ENCODE peak calls at places on chromosomes 11 and 22, in eight cellular contexts. A, H, K, Q, X, B, S and C are unnamed samples.

GRCh38 chr11:61602775-61603569 is 22.1 kb upstream of the SYT7 start:
- DNase-seq in A (peak), X (peak), Q (peak), B (no peak), S (peak), K (peak), H (peak), C (no peak)

GRCh38 chr11:46370253-46370652 is 11.2 kb upstream of the MDK start:
- DNase-seq in Q (no peak), A (no peak), H (no peak), K (no peak), X (no peak), S (no peak), B (no peak), C (no peak)

GRCh38 chr11:34626393-34626792 is 5.5 kb downstream of the EHF start:
- DNase-seq in H (no peak), B (no peak), K (no peak), X (no peak), A (no peak), Q (no peak), S (no peak), C (no peak)

GRCh38 chr11:77093987-77094840 is 8.4 kb upstream of the OMP start:
- DNase-seq in A (no peak), Q (no peak), K (no peak), S (no peak), H (no peak), B (no peak), X (no peak), C (no peak)

GRCh38 chr11:22491826-22492225 is 133.8 kb downstream of the FANCF start:
- DNase-seq in S (peak), A (no peak), B (no peak), K (no peak), Q (no peak), H (peak), X (no peak), C (no peak)

GRCh38 chr11:64876835-64877341 is 1.5 kb downstream of the EHD1 start:
- DNase-seq in H (peak), K (no peak), A (peak), B (no peak), Q (peak), X (no peak), S (peak), C (no peak)

GRCh38 chr11:63565728-63566127 is 2.5 kb upstream of the PLAAT2 start:
- DNase-seq in Q (no peak), B (no peak), S (no peak), H (no peak), K (no peak), X (no peak), A (no peak), C (no peak)

GRCh38 chr11:131665344-131665968 is 295.0 kb downstream of the NTM start:
- DNase-seq in A (no peak), K (no peak), X (no peak), B (no peak), Q (no peak), S (no peak), H (no peak), C (no peak)

GRCh38 chr11:31804439-31805036 is 6.6 kb downstream of the PAX6 start:
- DNase-seq in K (no peak), X (peak), B (no peak), S (no peak), A (no peak), H (no peak), Q (no peak), C (peak)

GRCh38 chr22:30347255-30347892 is 9.3 kb downstream of the SF3A1 start:
- DNase-seq in H (no peak), Q (no peak), B (no peak), A (no peak), S (no peak), X (no peak), K (no peak), C (no peak)

GRCh38 chr11:16605971-16606783 is 132.3 kb upstream of the C11orf58 start:
- DNase-seq in A (peak), K (peak), H (peak), X (peak), Q (peak), B (peak), S (peak), C (peak)

GRCh38 chr11:73942030-73942429 is 8.8 kb upstream of the DNAJB13 start:
- DNase-seq in Q (no peak), A (no peak), H (no peak), K (no peak), S (no peak), X (no peak), B (no peak), C (no peak)

GRCh38 chr22:25172153-25172552 is 27.5 kb upstream of the CRYBB3 start:
- DNase-seq in K (no peak), X (peak), B (no peak), Q (no peak), A (peak), H (no peak), S (no peak), C (no peak)

GRCh38 chr11:62064221-62064620 is 59.6 kb upstream of the INCENP start:
- DNase-seq in K (no peak), H (no peak), S (no peak), B (no peak), X (no peak), A (no peak), Q (no peak), C (no peak)